ENCODE peak calls at places on chromosomes 5 and 9, in eight cellular contexts. D is H54; F is aorta; O is stimulated activated naive B cell treated with anti-CD40 and anti-IgM and Interleukin-4, amounts not matched to agents 10 μg/mL and 1 μg/mL and 100 μg/mL, for 72 hours; H is cardiac muscle cell; C is GDM1; J is smooth muscle cell of the brain vasculature; S is NCI-H1436. Q is an unnamed sample.

GRCh38 chr5:119190470-119190869 is 119.6 kb downstream of the DMXL1 start:
- DNase-seq in S (no peak), J (no peak), F (no peak), H (no peak), O (no peak), D (no peak), C (no peak), Q (no peak)

GRCh38 chr9:115687356-115687755 is 466.2 kb upstream of the PAPPA start:
- DNase-seq in S (no peak), F (no peak), H (no peak), D (no peak), C (no peak), J (no peak), O (no peak), Q (no peak)

GRCh38 chr9:13083366-13083765 is 196.1 kb downstream of the MPDZ start:
- DNase-seq in O (no peak), F (no peak), D (no peak), S (no peak), H (no peak), J (no peak), C (no peak), Q (no peak)

GRCh38 chr5:16508730-16509531 is 43.3 kb upstream of the ZNF622 start:
- DNase-seq in C (no peak), J (no peak), D (peak; percentile 82), F (no peak), O (no peak), H (no peak), S (no peak), Q (no peak)

GRCh38 chr5:164578911-164579310 is 1073.5 kb downstream of the MAT2B start:
- DNase-seq in C (no peak), D (no peak), F (no peak), S (no peak), J (no peak), O (no peak), H (no peak), Q (no peak)

GRCh38 chr5:142697356-142697807 is 11.5 kb upstream of the FGF1 start:
- DNase-seq in J (no peak), C (no peak), H (peak; percentile 88), O (no peak), F (peak; percentile 78), S (no peak), D (no peak), Q (peak; percentile 72)

GRCh38 chr9:136856078-136856474 is 3.9 kb downstream of the MAMDC4 start:
- DNase-seq in J (no peak), O (no peak), H (no peak), S (no peak), D (no peak), F (no peak), C (no peak), Q (no peak)

GRCh38 chr9:13278023-13278367 is 1.5 kb downstream of the MPDZ start:
- DNase-seq in O (no peak), C (no peak), D (no peak), S (no peak), F (no peak), H (peak; percentile 71), J (no peak), Q (no peak)

GRCh38 chr5:68683632-68684035 is 410.2 kb upstream of the SLC30A5 start:
- DNase-seq in H (peak; percentile 94), D (peak; percentile 3), J (peak; percentile 24), O (no peak), S (no peak), C (no peak), F (no peak), Q (no peak)

GRCh38 chr9:16247188-16247875 is 623.1 kb downstream of the BNC2 start:
- DNase-seq in O (no peak), S (no peak), F (no peak), D (peak; percentile 65), C (no peak), J (no peak), H (peak; percentile 52), Q (no peak)

GRCh38 chr5:154214236-154215106 is 23.9 kb downstream of the GALNT10 start:
- DNase-seq in J (no peak), F (no peak), H (peak; percentile 58), O (no peak), S (no peak), C (no peak), D (no peak), Q (no peak)

GRCh38 chr9:118961857-118962256 is 407.4 kb downstream of the BRINP1 start:
- DNase-seq in J (no peak), D (peak; percentile 73), O (no peak), C (no peak), H (no peak), S (no peak), F (no peak), Q (peak; percentile 93)

GRCh38 chr9:134917431-134918373 is at the start of gene FCN1:
- DNase-seq in D (no peak), C (no peak), F (peak; percentile 61), O (no peak), J (no peak), H (no peak), S (no peak), Q (no peak)

GRCh38 chr5:105956456-105957177 is 1714.1 kb downstream of the EFNA5 start:
- DNase-seq in F (no peak), S (no peak), O (no peak), H (peak; percentile 3), J (peak; percentile 21), D (no peak), C (no peak), Q (peak; percentile 34)

GRCh38 chr9:21550392-21550791 is 68.3 kb upstream of the IFNE start:
- DNase-seq in O (no peak), C (no peak), F (no peak), J (no peak), S (no peak), D (no peak), H (peak; percentile 9), Q (no peak)

GRCh38 chr5:124264499-124264898 is 481.9 kb downstream of the ZNF608 start:
- DNase-seq in D (no peak), H (no peak), F (no peak), C (no peak), S (no peak), J (no peak), O (no peak), Q (no peak)

GRCh38 chr9:7374966-7375650 is 424.5 kb downstream of the DMAC1 start:
- DNase-seq in D (no peak), H (no peak), C (no peak), O (no peak), F (no peak), S (no peak), J (no peak), Q (peak; percentile 37)

GRCh38 chr9:83242066-83242465 is 179.1 kb upstream of the RASEF start:
- DNase-seq in S (no peak), O (no peak), H (no peak), D (no peak), F (no peak), C (no peak), J (no peak), Q (peak; percentile 23)

Q was measured in SJCRH30.